ENCODE peak calls at places on chromosomes 1 and 21, in seven cellular contexts. W is left cardiac atrium; T is IMR-90; S is HFF-Myc; G is GM19239; C is naive thymus-derived CD4-positive, alpha-beta T cell; E is activated CD8-positive, alpha-beta memory T cell treated with anti-CD3 and anti-CD28 coated beads for 1 hour. O is an unnamed sample.

GRCh38 chr21:26966360-26966977 is 419 bp downstream of the ADAMTS5 start:
- DNase-seq in W (peak), T (peak), S (no peak), G (no peak), C (no peak), E (no peak), O (no peak)

GRCh38 chr1:16189003-16189402 is 23.4 kb downstream of the ARHGEF19 start:
- DNase-seq in W (no peak), T (no peak), S (no peak), G (no peak), C (no peak), E (no peak), O (no peak)

GRCh38 chr1:196538473-196538872 is 69.8 kb downstream of the KCNT2 start:
- DNase-seq in W (no peak), T (no peak), S (no peak), G (no peak), C (no peak), E (no peak), O (no peak)

GRCh38 chr21:46168238-46168637 is 12.9 kb upstream of the FTCD start:
- DNase-seq in W (no peak), T (no peak), S (no peak), G (no peak), C (no peak), E (no peak), O (no peak)

GRCh38 chr1:117180571-117180970 is 30.2 kb downstream of the VTCN1 start:
- DNase-seq in W (no peak), T (no peak), S (no peak), G (no peak), C (no peak), E (no peak), O (no peak)

GRCh38 chr21:31257265-31257664 is 86.8 kb downstream of the TIAM1 start:
- DNase-seq in W (no peak), T (no peak), S (no peak), G (no peak), C (no peak), E (no peak), O (no peak)

GRCh38 chr1:230152999-230153398 is 86.0 kb downstream of the GALNT2 start:
- DNase-seq in W (no peak), T (no peak), S (no peak), G (no peak), C (no peak), E (no peak), O (no peak)

GRCh38 chr21:26844258-26845065 is 747 bp downstream of the ADAMTS1 start:
- DNase-seq in W (peak), T (peak), S (no peak), G (no peak), C (no peak), E (no peak), O (peak)

GRCh38 chr1:200867018-200867811 is 5.6 kb upstream of the GPR25 start:
- DNase-seq in W (no peak), T (peak), S (no peak), G (no peak), C (no peak), E (no peak), O (peak)

GRCh38 chr1:242187171-242187570 is 188.3 kb upstream of the MAP1LC3C start:
- DNase-seq in W (no peak), T (no peak), S (no peak), G (no peak), C (no peak), E (no peak), O (no peak)

O was measured in H1.